ENCODE peak calls at places on chromosomes 1 and 21, in nine cellular contexts. Z is body of pancreas, V is A549, N is H54, Y is HepG2, J is NB4, G is Peyer's patch, D is esophagus muscularis mucosa, Q is sigmoid colon. H is an unnamed sample.

GRCh38 chr1:26181586-26182371 is 4.5 kb downstream of the CNKSR1 start:
- DNase-seq in Z (no peak), V (no peak), N (no peak), Y (no peak), J (no peak), G (no peak), D (no peak), Q (no peak), H (no peak)

GRCh38 chr1:52629021-52629643 is 3.8 kb upstream of the SHISAL2A start:
- DNase-seq in Z (peak; percentile 13), V (peak; percentile 28), N (no peak), Y (peak; percentile 41), J (no peak), G (peak; percentile 53), D (no peak), Q (no peak), H (no peak)

GRCh38 chr1:29878501-29878900 is 642.2 kb downstream of the PTPRU start:
- DNase-seq in Z (no peak), V (no peak), N (no peak), Y (no peak), J (no peak), G (no peak), D (no peak), Q (no peak), H (no peak)

GRCh38 chr1:85799734-85800133 is 91.5 kb upstream of the ZNHIT6 start:
- DNase-seq in Z (no peak), V (no peak), N (no peak), Y (no peak), J (no peak), G (no peak), D (no peak), Q (no peak), H (no peak)

GRCh38 chr1:225299624-225300023 is 128.2 kb downstream of the LBR start:
- DNase-seq in Z (no peak), V (no peak), N (no peak), Y (no peak), J (no peak), G (no peak), D (no peak), Q (no peak), H (no peak)

GRCh38 chr1:208243522-208243850 is 698 bp downstream of the PLXNA2 start:
- DNase-seq in Z (peak; percentile 27), V (peak; percentile 21), N (no peak), Y (no peak), J (peak; percentile 40), G (no peak), D (no peak), Q (no peak), H (no peak)

GRCh38 chr21:45511661-45512431 is 30.4 kb downstream of the SLC19A1 start:
- DNase-seq in Z (no peak), V (no peak), N (no peak), Y (no peak), J (no peak), G (no peak), D (no peak), Q (peak; percentile 59), H (no peak)

GRCh38 chr21:14480601-14481000 is 65.5 kb downstream of the SAMSN1 start:
- DNase-seq in Z (no peak), V (no peak), N (no peak), Y (no peak), J (no peak), G (no peak), D (no peak), Q (no peak), H (no peak)

GRCh38 chr21:45378258-45378966 is 26.6 kb upstream of the COL18A1 start:
- DNase-seq in Z (peak; percentile 29), V (peak; percentile 43), N (no peak), Y (no peak), J (no peak), G (no peak), D (no peak), Q (peak; percentile 53), H (no peak)

GRCh38 chr1:8702848-8703810 is 114.3 kb downstream of the RERE start:
- DNase-seq in Z (peak; percentile 96), V (peak; percentile 92), N (peak; percentile 61), Y (peak; percentile 83), J (peak; percentile 90), G (peak; percentile 84), D (peak; percentile 95), Q (peak; percentile 95), H (peak; percentile 72)
- TF ChIP-seq POLR2A in Z (peak; percentile 68), V (peak; percentile 72), N (peak; percentile 81), Y (peak; percentile 82), J (peak; percentile 59), G (peak; percentile 77), D (no peak), Q (no peak), H (peak; percentile 82)

DNA sequence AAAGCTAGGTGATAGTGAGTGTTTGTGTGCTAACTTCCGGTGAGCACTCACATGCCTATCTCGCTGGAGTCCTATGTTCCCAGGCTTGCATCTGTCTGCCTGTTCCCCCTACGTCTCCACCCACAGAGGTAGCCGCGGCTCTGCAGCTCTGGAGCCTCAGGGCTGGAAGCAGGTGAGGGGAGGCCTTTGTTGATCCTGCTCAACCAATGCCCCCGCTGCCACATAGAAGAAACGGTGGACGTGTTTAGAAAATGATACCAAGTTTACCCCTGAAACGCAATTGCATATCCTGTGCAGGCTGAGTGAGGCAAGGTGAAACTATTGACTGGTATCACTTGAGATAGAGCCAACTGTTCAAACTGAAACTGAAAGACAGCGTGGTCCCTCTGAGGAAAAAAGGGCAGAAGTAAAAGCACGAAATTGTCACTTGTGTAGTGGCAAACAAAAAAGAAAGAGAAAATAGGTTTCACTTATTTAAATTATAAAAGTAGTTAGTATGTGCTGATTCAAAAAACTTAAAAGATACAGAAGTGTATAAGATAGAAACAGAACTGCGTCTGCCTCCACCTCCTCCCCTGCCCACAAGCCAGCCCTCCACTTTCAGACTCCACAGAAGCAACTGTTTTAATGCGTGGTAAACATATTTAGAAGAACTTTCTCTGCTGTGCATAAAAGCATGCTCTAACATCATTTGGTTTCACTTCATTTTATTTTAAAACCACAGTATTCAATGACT is 38.6 kb upstream of the ETS2 start:
- DNase-seq in Z (peak; percentile 46), V (no peak), N (no peak), Y (peak; percentile 20), J (no peak), G (peak; percentile 45), D (no peak), Q (no peak), H (peak; percentile 44)
- TF ChIP-seq POLR2A in Z (peak; percentile 48), V (no peak), N (no peak), Y (no peak), J (no peak), G (no peak), D (no peak), Q (no peak), H (no peak)

GRCh38 chr1:2228157-2228594 is at the start of gene SKI:
- DNase-seq in Z (no peak), V (no peak), N (no peak), Y (no peak), J (no peak), G (no peak), D (no peak), Q (no peak), H (no peak)

GRCh38 chr1:2225029-2225428 is 3.1 kb upstream of the SKI start:
- DNase-seq in Z (no peak), V (no peak), N (no peak), Y (no peak), J (no peak), G (no peak), D (no peak), Q (no peak), H (no peak)

GRCh38 chr1:2228684-2229031 is 539 bp downstream of the SKI start:
- DNase-seq in Z (peak; percentile 55), V (peak; percentile 23), N (no peak), Y (no peak), J (peak; percentile 56), G (no peak), D (no peak), Q (no peak), H (no peak)

GRCh38 chr1:2227341-2228156 is 570 bp upstream of the SKI start:
- DNase-seq in Z (peak; percentile 97), V (peak; percentile 94), N (peak; percentile 95), Y (peak; percentile 89), J (peak; percentile 95), G (peak; percentile 90), D (peak; percentile 99), Q (peak; percentile 99), H (peak; percentile 99)

DNA sequence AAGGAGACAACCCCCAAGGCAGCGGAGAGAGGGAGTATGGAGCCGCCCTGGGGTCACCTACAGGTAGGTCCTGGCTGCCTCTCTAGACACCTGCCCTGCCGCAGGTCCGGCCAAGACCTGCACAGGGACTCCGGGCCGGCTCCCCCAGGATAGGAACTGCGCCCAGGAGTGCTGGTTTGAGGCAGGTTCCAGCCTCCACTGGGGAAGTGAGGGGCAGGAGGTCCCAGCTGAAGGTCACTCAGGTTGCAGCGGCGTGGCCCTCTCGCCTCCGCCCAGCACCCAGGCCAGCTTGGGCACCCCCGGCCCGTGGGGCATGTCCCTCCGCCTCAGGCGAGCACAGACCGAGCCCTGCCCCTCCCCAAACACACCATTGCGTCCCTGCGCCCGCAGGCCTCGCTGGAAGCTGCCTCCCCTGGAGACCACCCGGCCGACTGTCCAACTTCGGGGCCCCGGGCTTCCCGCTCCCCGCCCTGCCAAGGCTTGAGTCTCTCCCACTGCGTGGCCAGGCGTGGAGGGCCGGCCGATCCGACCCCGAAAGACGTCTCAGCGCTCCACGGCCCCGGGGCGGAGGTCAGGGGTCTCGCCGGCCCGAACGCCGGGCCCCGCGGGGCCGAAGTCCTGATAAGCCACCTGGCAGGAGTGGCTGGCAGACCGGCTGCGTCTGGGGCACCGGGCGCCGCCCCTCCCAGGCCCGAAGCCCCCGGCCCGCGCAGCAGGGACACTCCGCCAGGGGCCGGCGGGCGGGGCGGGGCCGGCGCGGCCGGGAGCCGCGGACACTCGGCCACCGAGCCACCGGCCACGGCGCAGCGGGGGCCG is 1.4 kb upstream of the SKI start:
- DNase-seq in Z (no peak), V (no peak), N (no peak), Y (no peak), J (no peak), G (no peak), D (no peak), Q (peak; percentile 78), H (no peak)
- TF ChIP-seq POLR2A in Z (no peak), V (no peak), N (no peak), Y (no peak), J (no peak), G (no peak), D (no peak), Q (no peak), H (no peak)

GRCh38 chr1:230575886-230576477 is 66.3 kb upstream of the COG2 start:
- DNase-seq in Z (no peak), V (no peak), N (no peak), Y (no peak), J (no peak), G (no peak), D (peak; percentile 4), Q (no peak), H (no peak)

GRCh38 chr1:230572121-230573083 is 69.9 kb upstream of the COG2 start:
- DNase-seq in Z (peak; percentile 15), V (peak; percentile 14), N (no peak), Y (peak; percentile 39), J (peak; percentile 84), G (no peak), D (no peak), Q (no peak), H (no peak)

GRCh38 chr1:230577537-230577936 is 64.7 kb upstream of the COG2 start:
- DNase-seq in Z (no peak), V (no peak), N (no peak), Y (no peak), J (no peak), G (no peak), D (no peak), Q (no peak), H (no peak)

GRCh38 chr1:230573647-230574046 is 68.6 kb upstream of the COG2 start:
- DNase-seq in Z (no peak), V (no peak), N (no peak), Y (no peak), J (no peak), G (no peak), D (no peak), Q (no peak), H (no peak)

GRCh38 chr1:230574502-230574901 is 67.8 kb upstream of the COG2 start:
- DNase-seq in Z (no peak), V (no peak), N (no peak), Y (no peak), J (no peak), G (no peak), D (peak; percentile 80), Q (no peak), H (no peak)
- TF ChIP-seq POLR2A in Z (no peak), V (no peak), N (no peak), Y (no peak), J (no peak), G (no peak), D (no peak), Q (no peak), H (no peak)

H was measured in GM12892.